ENCODE peak calls at places on chromosomes 5 and 9, in nine cellular contexts. K is lung; Z is foreskin fibroblast; B is RWPE2; D is cardiac muscle cell; L is colonic mucosa; P is IMR-90; X is CD8-positive, alpha-beta T cell; E is fibroblast of pulmonary artery. H is an unnamed sample.

GRCh38 chr5:140391312-140391711 is 10.3 kb upstream of the ANKHD1 start:
- DNase-seq in B (no peak), E (peak; percentile 29), K (no peak), Z (peak; percentile 53), P (no peak), L (no peak), D (no peak), X (no peak), H (no peak)

GRCh38 chr9:130713286-130713975 is 19.9 kb downstream of the EXOSC2 start:
- DNase-seq in P (peak; percentile 34), B (no peak), Z (peak; percentile 28), D (peak; percentile 47), E (peak; percentile 42), X (peak; percentile 16), K (peak; percentile 32), L (peak; percentile 54), H (no peak)

GRCh38 chr5:175133185-175133584 is 310.8 kb downstream of the DRD1 start:
- DNase-seq in B (no peak), P (no peak), X (no peak), D (peak; percentile 10), E (no peak), L (no peak), Z (no peak), K (no peak), H (no peak)

GRCh38 chr5:179178016-179178575 is 117.9 kb downstream of the ZNF354C start:
- DNase-seq in D (no peak), P (no peak), L (no peak), X (no peak), Z (no peak), E (no peak), K (no peak), B (peak; percentile 34), H (no peak)

GRCh38 chr5:6734243-6734695 is 21.0 kb downstream of the TENT4A start:
- DNase-seq in D (no peak), P (peak; percentile 56), L (no peak), E (no peak), K (no peak), B (peak; percentile 57), X (no peak), Z (no peak), H (no peak)

GRCh38 chr5:155624597-155625241 is 611.2 kb downstream of the KIF4B start:
- DNase-seq in L (no peak), E (no peak), K (no peak), B (no peak), D (no peak), P (no peak), Z (no peak), X (no peak), H (no peak)

GRCh38 chr9:128656416-128657343 is at the start of gene DYNC2I2:
- DNase-seq in E (peak; percentile 95), X (peak; percentile 98), D (peak; percentile 97), Z (peak; percentile 93), P (peak; percentile 90), L (peak; percentile 97), B (peak; percentile 95), K (peak; percentile 96), H (peak; percentile 19)

GRCh38 chr5:5726401-5726800 is 303.9 kb downstream of the ICE1 start:
- DNase-seq in B (no peak), L (no peak), K (no peak), D (no peak), Z (no peak), E (no peak), X (no peak), P (no peak), H (no peak)

GRCh38 chr5:20570486-20570885 is 582.5 kb upstream of the CDH18 start:
- DNase-seq in L (no peak), Z (no peak), D (no peak), E (peak; percentile 10), K (no peak), X (no peak), B (no peak), P (no peak), H (no peak)

GRCh38 chr9:129416831-129417604 is 203.9 kb downstream of the C9orf50 start:
- DNase-seq in X (no peak), P (no peak), E (no peak), K (no peak), D (no peak), B (no peak), Z (no peak), L (no peak), H (no peak)

GRCh38 chr5:137192293-137192743 is 306.8 kb downstream of the SPOCK1 start:
- DNase-seq in Z (peak; percentile 23), X (no peak), P (peak; percentile 73), K (no peak), B (peak; percentile 79), D (no peak), E (peak; percentile 29), L (no peak), H (no peak)

GRCh38 chr5:53200309-53200708 is 90.8 kb upstream of the MOCS2 start:
- DNase-seq in L (no peak), K (no peak), P (peak; percentile 4), Z (no peak), E (peak; percentile 8), X (no peak), D (no peak), B (no peak), H (no peak)

GRCh38 chr5:53206562-53206961 is 97.0 kb upstream of the MOCS2 start:
- DNase-seq in Z (no peak), D (no peak), X (no peak), L (no peak), E (no peak), B (no peak), K (no peak), P (no peak), H (no peak)

GRCh38 chr5:53199882-53200281 is 90.3 kb upstream of the MOCS2 start:
- DNase-seq in Z (no peak), B (no peak), L (no peak), P (no peak), K (no peak), E (no peak), X (no peak), D (no peak), H (no peak)

DNA sequence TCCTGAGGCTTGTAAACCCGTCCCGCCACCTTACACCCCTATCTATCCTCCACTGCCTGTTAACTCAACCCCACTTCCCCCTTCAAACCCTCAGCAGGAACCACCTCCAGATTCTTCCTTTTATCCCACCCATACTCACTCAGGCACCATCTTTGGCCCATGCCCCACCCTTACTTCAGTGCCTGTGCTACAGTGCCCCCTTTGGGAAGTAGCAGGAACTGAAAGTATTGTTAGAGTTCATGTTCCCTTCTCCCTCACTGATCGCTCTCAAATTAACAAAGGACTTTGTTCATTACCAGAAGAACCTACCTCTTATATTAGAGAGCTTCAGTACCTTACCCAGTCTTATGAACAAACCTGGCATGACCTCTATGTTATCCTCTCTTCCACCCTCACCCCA is 92.2 kb upstream of the MOCS2 start:
- DNase-seq in B (no peak), E (no peak), L (no peak), P (no peak), Z (no peak), K (no peak), X (no peak), D (no peak), H (no peak)
- TF ChIP-seq CTCF in B (no peak), E (peak; percentile 17), L (no peak), P (no peak), Z (peak; percentile 2), K (no peak), X (no peak), D (peak; percentile 15), H (peak; percentile 41)

GRCh38 chr5:55902696-55903095 is 51.5 kb downstream of the IL31RA start:
- DNase-seq in K (no peak), P (peak; percentile 27), X (no peak), D (no peak), L (no peak), B (no peak), E (peak; percentile 10), Z (no peak), H (no peak)

GRCh38 chr5:55905251-55905650 is 54.1 kb downstream of the IL31RA start:
- DNase-seq in B (no peak), L (no peak), E (no peak), P (no peak), X (no peak), D (no peak), Z (no peak), K (no peak), H (no peak)

GRCh38 chr5:55903121-55903701 is 52.1 kb downstream of the IL31RA start:
- DNase-seq in P (peak; percentile 13), B (no peak), Z (no peak), E (peak; percentile 24), K (no peak), L (no peak), D (no peak), X (peak; percentile 57), H (no peak)

GRCh38 chr5:55900776-55901175 is 49.6 kb downstream of the IL31RA start:
- DNase-seq in L (no peak), P (no peak), Z (no peak), X (no peak), D (no peak), E (no peak), B (no peak), K (no peak), H (no peak)

DNA sequence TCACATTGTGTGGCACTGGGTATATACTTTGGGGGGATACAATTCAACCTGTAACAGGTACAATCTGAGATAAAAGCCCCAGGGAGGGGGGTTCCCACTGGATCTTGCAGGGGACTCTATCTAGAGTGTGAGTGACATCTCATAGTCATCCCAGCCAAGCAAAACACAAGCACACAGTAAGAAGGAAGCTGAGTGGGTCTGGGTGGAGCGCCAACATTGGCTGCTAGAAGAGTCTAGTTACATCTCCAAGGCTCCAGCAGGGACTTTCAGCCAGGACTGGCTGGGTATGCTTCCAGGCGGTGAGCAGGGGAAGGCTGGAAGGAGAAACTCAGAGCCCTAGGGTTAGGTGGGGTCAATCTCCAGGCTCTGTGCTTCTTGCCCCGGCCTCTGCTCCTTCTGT is 53.0 kb downstream of the IL31RA start:
- DNase-seq in L (no peak), X (no peak), K (no peak), P (peak; percentile 17), E (peak; percentile 42), Z (peak; percentile 53), D (no peak), B (no peak), H (no peak)
- H3K4me3 ChIP-seq in L (no peak overlapping the region), X (no peak overlapping the region), K (no peak overlapping the region), P (no peak overlapping the region), E (no peak overlapping the region), Z (no peak overlapping the region), D (no peak overlapping the region), B (no peak overlapping the region), H (no peak overlapping the region)

GRCh38 chr9:124098141-124098905 is 86.8 kb downstream of the LHX2 start:
- DNase-seq in K (no peak), P (no peak), D (no peak), E (no peak), Z (no peak), L (no peak), X (no peak), B (no peak), H (no peak)
- TF ChIP-seq CTCF in K (no peak), P (no peak), D (no peak), E (no peak), Z (no peak), L (no peak), X (no peak), B (no peak), H (no peak)

DNA sequence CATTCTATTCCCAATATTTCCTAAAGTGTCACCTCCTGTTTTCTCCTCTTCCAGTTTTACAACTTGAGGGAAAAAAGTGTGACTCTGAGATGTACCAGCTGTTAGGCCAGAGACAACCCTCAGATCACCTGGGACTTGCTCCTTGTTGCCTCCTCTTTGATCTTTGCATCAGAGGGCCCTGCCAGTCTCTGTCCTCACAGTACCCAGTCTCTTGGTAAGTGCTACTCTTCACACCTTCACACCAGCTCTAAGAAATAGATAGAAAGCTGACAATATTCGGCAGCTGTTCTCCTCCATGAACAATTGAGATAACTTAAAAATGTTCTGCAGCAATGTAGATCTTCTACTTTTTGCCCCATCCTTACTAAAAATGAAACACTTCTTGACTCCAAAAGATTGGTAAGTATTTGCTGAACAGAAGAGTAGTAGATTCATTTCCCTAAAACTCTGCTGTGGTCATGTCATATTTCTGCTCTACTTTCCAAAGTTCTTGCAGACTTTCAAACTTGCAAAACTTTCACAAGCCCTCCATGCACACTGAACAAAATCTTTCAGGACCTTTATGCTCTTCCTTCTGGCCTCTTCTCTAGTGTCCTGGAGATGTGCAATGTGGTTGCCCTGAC is 188.5 kb downstream of the SNX18 start:
- DNase-seq in Z (no peak), X (no peak), B (no peak), L (no peak), K (no peak), D (no peak), E (no peak), P (no peak), H (no peak)
- H3K4me3 ChIP-seq in Z (no peak overlapping the region), X (no peak overlapping the region), B (no peak overlapping the region), L (no peak overlapping the region), K (no peak overlapping the region), D (no peak overlapping the region), E (no peak overlapping the region), P (no peak overlapping the region), H (no peak overlapping the region)

H was measured in epithelial cell of proximal tubule.